ENCODE peak calls at places on chromosomes 13 and 19, in eight cellular contexts. H is effector memory CD4-positive, alpha-beta T cell; F is stimulated activated CD4-positive, alpha-beta T cell treated with anti-CD3 and anti-CD28 coated beads, Interleukin-15, amount 100 ng/mL, for 1 hour; M is adrenal gland; D is EH; E is T1000; N is nephron progenitor cell; V is GM10248. G is an unnamed sample.

GRCh38 chr19:21584532-21584931 is 79.1 kb downstream of the ZNF429 start:
- DNase-seq in V (no peak), F (no peak), M (no peak), E (no peak), H (no peak), N (no peak), D (no peak), G (no peak)

GRCh38 chr13:96992633-96993032 is 1.6 kb downstream of the OXGR1 start:
- DNase-seq in E (no peak), H (no peak), F (no peak), N (no peak), M (no peak), D (no peak), V (no peak), G (no peak)

GRCh38 chr13:113874579-113875428 is 10.9 kb upstream of the GAS6 start:
- DNase-seq in N (no peak), F (no peak), H (no peak), V (no peak), E (no peak), D (no peak), M (no peak), G (no peak)

GRCh38 chr19:16698914-16699313 is 20.7 kb upstream of the NWD1 start:
- DNase-seq in E (no peak), H (no peak), D (no peak), N (no peak), V (no peak), F (no peak), M (no peak), G (no peak)

GRCh38 chr13:91520952-91521351 is 122.5 kb downstream of the GPC5 start:
- DNase-seq in N (no peak), H (no peak), F (no peak), E (no peak), V (no peak), M (no peak), D (no peak), G (no peak)

GRCh38 chr19:14147797-14148605 is 11.6 kb upstream of the ASF1B start:
- DNase-seq in H (no peak), N (peak), F (peak), D (peak), M (peak), V (peak), E (no peak), G (peak)

GRCh38 chr13:98875146-98875729 is 102.6 kb downstream of the DOCK9 start:
- DNase-seq in H (no peak), E (no peak), V (peak), N (no peak), M (no peak), F (no peak), D (no peak), G (no peak)

GRCh38 chr13:98441056-98441676 is 135.7 kb downstream of the STK24 start:
- DNase-seq in M (no peak), N (no peak), E (no peak), F (no peak), H (no peak), V (no peak), D (no peak), G (no peak)

GRCh38 chr13:108375772-108376171 is 106.3 kb downstream of the TNFSF13B start:
- DNase-seq in H (no peak), D (no peak), N (no peak), V (no peak), E (no peak), M (no peak), F (no peak), G (no peak)

GRCh38 chr19:41911889-41912731 is 16.1 kb downstream of the ERFL start:
- DNase-seq in F (no peak), E (no peak), H (no peak), M (no peak), N (no peak), D (no peak), V (no peak), G (no peak)

GRCh38 chr13:110109910-110110309 is 197.0 kb downstream of the COL4A1 start:
- DNase-seq in D (peak), M (peak), V (no peak), F (no peak), E (peak), N (no peak), H (no peak), G (peak)

GRCh38 chr13:48161530-48162179 is 66.8 kb upstream of the MED4 start:
- DNase-seq in N (no peak), M (peak), V (no peak), E (no peak), D (no peak), H (no peak), F (no peak), G (no peak)

GRCh38 chr19:1952635-1953034 is 11.7 kb downstream of the CSNK1G2 start:
- DNase-seq in D (no peak), H (no peak), F (no peak), M (no peak), V (no peak), N (no peak), E (no peak), G (no peak)

GRCh38 chr13:49869514-49869913 is 66.6 kb downstream of the SPRYD7 start:
- DNase-seq in V (no peak), N (no peak), M (no peak), E (no peak), D (peak), F (no peak), H (no peak), G (peak)

GRCh38 chr19:43461303-43461702 is 4.1 kb downstream of the LYPD3 start:
- DNase-seq in D (no peak), V (no peak), F (no peak), E (no peak), H (no peak), N (no peak), M (no peak), G (no peak)

GRCh38 chr13:52127783-52128702 is 830 bp downstream of the NEK5 start:
- DNase-seq in F (peak), D (peak), N (peak), E (no peak), H (peak), M (peak), V (peak), G (peak)

GRCh38 chr13:75633285-75633684 is 2.8 kb upstream of the LMO7 start:
- DNase-seq in E (no peak), V (no peak), D (peak), F (no peak), N (no peak), H (no peak), M (no peak), G (peak)

GRCh38 chr19:5718579-5719273 is 1.2 kb downstream of the LONP1 start:
- DNase-seq in N (no peak), V (peak), H (no peak), F (no peak), E (no peak), D (peak), M (peak), G (peak)

GRCh38 chr13:95457294-95457693 is 95.2 kb upstream of the CLDN10 start:
- DNase-seq in V (peak), E (no peak), H (no peak), D (no peak), M (no peak), N (no peak), F (no peak), G (no peak)

GRCh38 chr19:36604656-36605100 is 435 bp upstream of the ZNF382 start:
- DNase-seq in V (peak), M (peak), H (peak), F (peak), E (peak), D (peak), N (peak), G (peak)

GRCh38 chr19:4852484-4852883 is 15.0 kb downstream of the PLIN3 start:
- DNase-seq in D (no peak), F (no peak), V (peak), M (no peak), N (no peak), E (no peak), H (no peak), G (no peak)

GRCh38 chr19:41249707-41250423 is 14.3 kb upstream of the HNRNPUL1 start:
- DNase-seq in V (no peak), M (no peak), E (no peak), H (no peak), N (no peak), F (no peak), D (no peak), G (no peak)

GRCh38 chr19:16370671-16371391 is 46.2 kb downstream of the KLF2 start:
- DNase-seq in H (no peak), D (no peak), V (no peak), N (no peak), E (no peak), F (no peak), M (no peak), G (no peak)

GRCh38 chr19:47186337-47187022 is 44.5 kb downstream of the BBC3 start:
- DNase-seq in M (no peak), N (no peak), F (peak), V (peak), H (peak), E (no peak), D (no peak), G (no peak)

GRCh38 chr13:70253834-70254233 is 145.6 kb upstream of the KLHL1 start:
- DNase-seq in V (no peak), D (no peak), H (no peak), N (no peak), E (no peak), M (no peak), F (no peak), G (no peak)

GRCh38 chr13:76164290-76164689 is 528.2 kb downstream of the LMO7 start:
- DNase-seq in N (no peak), H (no peak), E (no peak), D (peak), F (no peak), V (no peak), M (no peak), G (no peak)

GRCh38 chr19:11136400-11137101 is 19.0 kb downstream of the SPC24 start:
- DNase-seq in H (no peak), M (no peak), N (no peak), D (no peak), V (peak), E (no peak), F (no peak), G (peak)

GRCh38 chr13:110307697-110308376 is 753 bp downstream of the COL4A2 start:
- DNase-seq in F (no peak), D (peak), M (peak), E (no peak), H (no peak), N (peak), V (no peak), G (no peak)

GRCh38 chr19:48819366-48819816 is 8.6 kb upstream of the BCAT2 start:
- DNase-seq in E (peak), F (no peak), H (no peak), V (no peak), N (no peak), D (peak), M (peak), G (peak)